ENCODE peak calls at places on chromosomes 16 and 17, in seven cellular contexts. O, D, G, C, L, N and Y are unnamed samples.

GRCh38 chr17:40922239-40922638 is 15.2 kb downstream of the KRT23 start:
- DNase-seq in O (peak; percentile 40), D (peak; percentile 80), G (peak; percentile 42), C (no peak), L (peak; percentile 68), N (no peak), Y (peak; percentile 53)

GRCh38 chr16:48609453-48610023 is 442 bp downstream of the N4BP1 start:
- DNase-seq in O (peak; percentile 69), D (no peak), G (peak; percentile 67), C (peak; percentile 86), L (peak; percentile 67), N (peak; percentile 78), Y (no peak)

GRCh38 chr16:70749681-70750601 is 51.0 kb downstream of the VAC14 start:
- DNase-seq in O (no peak), D (no peak), G (no peak), C (no peak), L (no peak), N (no peak), Y (no peak)

GRCh38 chr17:50533185-50533584 is 650 bp downstream of the EPN3 start:
- DNase-seq in O (no peak), D (no peak), G (no peak), C (no peak), L (no peak), N (no peak), Y (no peak)

GRCh38 chr17:38893612-38894011 is 23.8 kb downstream of the LASP1 start:
- DNase-seq in O (no peak), D (no peak), G (peak; percentile 53), C (peak; percentile 81), L (peak; percentile 75), N (peak; percentile 52), Y (no peak)

GRCh38 chr17:1452836-1453235 is 3.2 kb downstream of the CRK start:
- DNase-seq in O (no peak), D (no peak), G (no peak), C (no peak), L (no peak), N (peak; percentile 1), Y (no peak)

GRCh38 chr17:21191698-21192097 is 22.3 kb downstream of the TMEM11 start:
- DNase-seq in O (no peak), D (no peak), G (no peak), C (no peak), L (no peak), N (no peak), Y (no peak)

GRCh38 chr16:4611337-4612023 is 3.2 kb downstream of the UBALD1 start:
- DNase-seq in O (no peak), D (no peak), G (no peak), C (no peak), L (no peak), N (no peak), Y (no peak)

GRCh38 chr17:1590031-1590746 is 27.6 kb upstream of the PITPNA start:
- DNase-seq in O (peak; percentile 67), D (peak; percentile 80), G (peak; percentile 85), C (no peak), L (peak; percentile 92), N (peak; percentile 67), Y (peak; percentile 50)

GRCh38 chr17:78361227-78361683 is 1.4 kb upstream of the SOCS3 start:
- DNase-seq in O (no peak), D (no peak), G (no peak), C (no peak), L (no peak), N (no peak), Y (no peak)
- H3K4me3 ChIP-seq in O (no peak overlapping the region), D (peak overlapping the region; percentile 96), G (peak overlapping the region; percentile 96), C (no peak overlapping the region), L (no peak overlapping the region), N (no peak overlapping the region), Y (no peak overlapping the region)

GRCh38 chr16:22977294-22977697 is 163.3 kb downstream of the HS3ST2 start:
- DNase-seq in O (no peak), D (no peak), G (no peak), C (no peak), L (no peak), N (no peak), Y (no peak)
- TF ChIP-seq CTCF in O (no peak), D (peak; percentile 19), G (peak; percentile 34), C (peak; percentile 14), L (no peak), N (peak; percentile 23), Y (no peak)

GRCh38 chr17:80006339-80006720 is 29.3 kb downstream of the TBC1D16 start:
- DNase-seq in O (no peak), D (no peak), G (peak; percentile 13), C (no peak), L (no peak), N (no peak), Y (no peak)
- H3K36me3 ChIP-seq in O (no peaks in the 10 kb centered on the region), D (peaks cover 41% of the 10 kb centered on the region), G (no peaks in the 10 kb centered on the region), C (no peaks in the 10 kb centered on the region), L (peaks cover 17% of the 10 kb centered on the region), N (no peaks in the 10 kb centered on the region), Y (peaks cover 15% of the 10 kb centered on the region)

GRCh38 chr16:75424096-75424762 is 9.1 kb downstream of the CFDP1 start:
- DNase-seq in O (no peak), D (no peak), G (no peak), C (no peak), L (no peak), N (no peak), Y (no peak)
- H3K4me3 ChIP-seq in O (no peak overlapping the region), D (no peak overlapping the region), G (no peak overlapping the region), C (no peak overlapping the region), L (no peak overlapping the region), N (no peak overlapping the region), Y (no peak overlapping the region)

GRCh38 chr17:29593546-29594440 is 861 bp downstream of the ANKRD13B start:
- DNase-seq in O (no peak), D (no peak), G (no peak), C (no peak), L (no peak), N (peak; percentile 28), Y (no peak)
- TF ChIP-seq CTCF in O (no peak), D (no peak), G (peak; percentile 21), C (no peak), L (no peak), N (no peak), Y (peak; percentile 10)

DNA sequence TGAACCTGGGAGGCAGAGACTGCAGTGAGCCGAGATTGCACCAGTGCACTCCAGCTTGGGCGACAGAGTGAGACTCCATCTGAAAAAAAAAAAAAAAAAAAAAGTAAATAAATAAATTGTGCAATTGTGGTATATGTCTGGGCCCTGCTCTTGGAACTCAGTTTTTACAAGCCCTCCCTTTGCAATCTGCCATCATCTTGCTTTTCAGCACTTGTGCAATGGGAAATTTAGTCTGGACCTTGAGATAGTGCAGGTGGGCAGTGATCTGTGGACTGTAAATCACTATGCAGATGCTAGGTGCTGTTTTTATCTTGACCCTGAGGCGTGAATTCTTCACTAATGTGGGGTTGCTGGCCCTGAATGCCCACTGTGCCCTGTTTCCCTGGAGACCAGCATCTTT is 6.5 kb upstream of the RAP1GAP2 start:
- DNase-seq in O (no peak), D (no peak), G (no peak), C (no peak), L (no peak), N (no peak), Y (no peak)
- H3K36me3 ChIP-seq in O (no peaks in the 10 kb centered on the region), D (no peaks in the 10 kb centered on the region), G (no peaks in the 10 kb centered on the region), C (no peaks in the 10 kb centered on the region), L (no peaks in the 10 kb centered on the region), N (no peaks in the 10 kb centered on the region), Y (no peaks in the 10 kb centered on the region)

GRCh38 chr16:31113420-31114124 is 3.9 kb upstream of the KAT8 start:
- DNase-seq in O (no peak), D (peak; percentile 37), G (no peak), C (no peak), L (no peak), N (no peak), Y (no peak)

GRCh38 chr16:31120129-31120528 is 2.7 kb downstream of the KAT8 start:
- DNase-seq in O (no peak), D (no peak), G (no peak), C (no peak), L (no peak), N (no peak), Y (no peak)

GRCh38 chr16:31114468-31114867 is 3.0 kb upstream of the KAT8 start:
- DNase-seq in O (no peak), D (no peak), G (no peak), C (no peak), L (no peak), N (no peak), Y (no peak)

GRCh38 chr16:31117384-31118222 is at the start of gene KAT8:
- DNase-seq in O (peak; percentile 98), D (peak; percentile 99), G (peak; percentile 98), C (peak; percentile 99), L (peak; percentile 99), N (peak; percentile 98), Y (peak; percentile 83)

GRCh38 chr16:31118223-31119155 is 1.0 kb downstream of the KAT8 start:
- DNase-seq in O (no peak), D (no peak), G (no peak), C (no peak), L (no peak), N (no peak), Y (peak; percentile 50)
- H3K4me3 ChIP-seq in O (peak overlapping the region; percentile 69), D (peak overlapping the region; percentile 57), G (peak overlapping the region; percentile 76), C (peak overlapping the region; percentile 85), L (peak overlapping the region; percentile 81), N (peak overlapping the region; percentile 61), Y (peak overlapping the region; percentile 77)

GRCh38 chr17:17019891-17020456 is 22.3 kb upstream of the MPRIP start:
- DNase-seq in O (no peak), D (no peak), G (no peak), C (no peak), L (no peak), N (no peak), Y (no peak)
- TF ChIP-seq CTCF in O (no peak), D (no peak), G (no peak), C (no peak), L (no peak), N (no peak), Y (no peak)